ENCODE peak calls at places on chromosome 6, in eight cellular contexts. B, R, F, Q, Z, U, T and V are unnamed samples.

GRCh38 chr6:14921170-14921569 is 324.7 kb upstream of the JARID2 start:
- DNase-seq in Q (peak; percentile 40), U (no peak), F (no peak), B (no peak), Z (peak; percentile 34), R (peak; percentile 92), T (peak; percentile 86), V (no peak)

GRCh38 chr6:30834643-30835042 is 49.7 kb upstream of the DDR1 start:
- DNase-seq in T (no peak), B (no peak), Z (no peak), Q (no peak), F (no peak), U (no peak), R (no peak), V (no peak)

GRCh38 chr6:73878403-73878802 is 182.4 kb downstream of the CD109 start:
- DNase-seq in Z (no peak), T (no peak), U (no peak), Q (peak; percentile 7), R (no peak), F (no peak), B (no peak), V (no peak)

GRCh38 chr6:162622572-162622971 is 105.0 kb downstream of the PRKN start:
- DNase-seq in F (no peak), U (no peak), Z (no peak), B (no peak), R (no peak), Q (no peak), T (no peak), V (no peak)

GRCh38 chr6:4788953-4789584 is 12.9 kb downstream of the CDYL start:
- DNase-seq in B (no peak), T (no peak), R (peak; percentile 87), Q (no peak), U (no peak), F (no peak), Z (no peak), V (no peak)

GRCh38 chr6:19153270-19153980 is 683.7 kb upstream of the ID4 start:
- DNase-seq in B (no peak), Q (peak; percentile 76), U (no peak), T (no peak), Z (no peak), R (no peak), F (no peak), V (no peak)

GRCh38 chr6:170081556-170081955 is 209.3 kb downstream of the DLL1 start:
- DNase-seq in F (no peak), R (peak; percentile 22), T (no peak), Z (no peak), U (no peak), Q (no peak), B (no peak), V (no peak)

GRCh38 chr6:36204068-36204753 is 7.7 kb downstream of the BRPF3 start:
- DNase-seq in T (no peak), Q (no peak), R (no peak), B (no peak), F (no peak), U (no peak), Z (no peak), V (no peak)

GRCh38 chr6:9732056-9732455 is 682.8 kb downstream of the TFAP2A start:
- DNase-seq in F (no peak), Z (no peak), B (no peak), R (no peak), T (no peak), Q (no peak), U (no peak), V (no peak)

GRCh38 chr6:69887714-69888345 is 21.5 kb downstream of the COL19A1 start:
- DNase-seq in Z (no peak), T (no peak), Q (no peak), U (no peak), R (no peak), B (no peak), F (no peak), V (no peak)

GRCh38 chr6:87541726-87542125 is 48.1 kb downstream of the RARS2 start:
- DNase-seq in R (no peak), B (no peak), Q (no peak), F (no peak), T (no peak), U (no peak), Z (no peak), V (no peak)

GRCh38 chr6:154232013-154232920 is 124.3 kb downstream of the IPCEF1 start:
- DNase-seq in Q (no peak), T (no peak), B (no peak), Z (no peak), R (no peak), F (no peak), U (no peak), V (no peak)

GRCh38 chr6:161300823-161301222 is 27.0 kb upstream of the AGPAT4 start:
- DNase-seq in R (no peak), Z (no peak), F (no peak), Q (peak; percentile 46), B (no peak), T (no peak), U (no peak), V (no peak)

GRCh38 chr6:3359973-3360726 is 96.7 kb downstream of the SLC22A23 start:
- DNase-seq in R (no peak), Z (no peak), B (no peak), Q (no peak), U (no peak), T (no peak), F (no peak), V (no peak)

GRCh38 chr6:35415065-35415880 is 36.9 kb upstream of the FANCE start:
- DNase-seq in F (peak; percentile 68), R (no peak), B (no peak), Q (peak; percentile 89), U (peak; percentile 88), T (peak; percentile 99), Z (peak; percentile 86), V (peak; percentile 84)

GRCh38 chr6:47701374-47701773 is 3.0 kb downstream of the ADGRF4 start:
- DNase-seq in Q (no peak), U (peak; percentile 19), Z (no peak), F (no peak), T (no peak), B (no peak), R (no peak), V (no peak)